ENCODE peak calls at places on chromosomes 13 and 19, in four cellular contexts. D is cardiac muscle cell, P is pancreas, H is gastrocnemius medialis. Q is an unnamed sample.

GRCh38 chr13:114064516-114065140 is 67.8 kb downstream of the RASA3 start:
- DNase-seq in P (peak; percentile 50), D (peak; percentile 60), H (peak; percentile 50), Q (no peak)

GRCh38 chr13:102293723-102294122 is 108.1 kb downstream of the FGF14 start:
- DNase-seq in D (no peak), P (no peak), H (no peak), Q (no peak)

GRCh38 chr19:13621413-13621812 is 115.1 kb upstream of the CACNA1A start:
- DNase-seq in D (peak; percentile 64), H (no peak), P (no peak), Q (peak; percentile 90)

GRCh38 chr19:18086590-18087138 is at the start of gene IL12RB1:
- DNase-seq in D (no peak), P (no peak), H (no peak), Q (no peak)

GRCh38 chr19:3655402-3656072 is 28.9 kb upstream of the CACTIN start:
- DNase-seq in P (peak; percentile 70), D (peak; percentile 87), H (no peak), Q (peak; percentile 100)

GRCh38 chr19:6769006-6769637 is 1.9 kb upstream of the SH2D3A start:
- DNase-seq in D (peak; percentile 44), P (no peak), H (no peak), Q (peak; percentile 86)

GRCh38 chr13:40969169-40969901 is 49.8 kb downstream of the ELF1 start:
- DNase-seq in D (no peak), P (no peak), H (no peak), Q (no peak)

GRCh38 chr19:1088419-1089066 is 6.6 kb downstream of the POLR2E start:
- DNase-seq in P (peak; percentile 77), D (no peak), H (peak; percentile 29), Q (no peak)

GRCh38 chr19:19486343-19487076 is 28.8 kb downstream of the TSSK6 start:
- DNase-seq in D (no peak), H (no peak), P (peak; percentile 52), Q (peak; percentile 5)
- H3K4me1 ChIP-seq in D (peaks cover 37% of the 10 kb centered on the region), H (peaks cover 35% of the 10 kb centered on the region), P (peaks cover 34% of the 10 kb centered on the region), Q (peaks cover 36% of the 10 kb centered on the region)

GRCh38 chr13:51957377-51958216 is 53.7 kb downstream of the ATP7B start:
- DNase-seq in P (no peak), D (no peak), H (no peak), Q (no peak)

GRCh38 chr13:51955281-51955771 is 55.9 kb downstream of the ATP7B start:
- DNase-seq in H (peak; percentile 56), D (no peak), P (no peak), Q (no peak)

GRCh38 chr13:51958217-51958547 is 53.1 kb downstream of the ATP7B start:
- DNase-seq in P (no peak), D (no peak), H (no peak), Q (no peak)

GRCh38 chr13:51955841-51956603 is 55.2 kb downstream of the ATP7B start:
- DNase-seq in P (no peak), H (no peak), D (no peak), Q (no peak)

GRCh38 chr13:51956717-51957116 is 54.5 kb downstream of the ATP7B start:
- DNase-seq in P (no peak), D (no peak), H (no peak), Q (no peak)
- H3K4me1 ChIP-seq in P (no peaks in the 10 kb centered on the region), D (no peaks in the 10 kb centered on the region), H (peaks cover 6% of the 10 kb centered on the region), Q (no peaks in the 10 kb centered on the region)

GRCh38 chr13:111142472-111142871 is 27.4 kb downstream of the ARHGEF7 start:
- DNase-seq in P (no peak), H (no peak), D (no peak), Q (no peak)

GRCh38 chr13:111139452-111139851 is 24.3 kb downstream of the ARHGEF7 start:
- DNase-seq in P (no peak), H (no peak), D (no peak), Q (no peak)

GRCh38 chr13:111143875-111144540 is 28.9 kb downstream of the ARHGEF7 start:
- DNase-seq in H (no peak), P (no peak), D (no peak), Q (peak; percentile 48)

GRCh38 chr13:111140562-111141105 is 25.5 kb downstream of the ARHGEF7 start:
- DNase-seq in H (no peak), D (no peak), P (no peak), Q (no peak)

GRCh38 chr13:111139874-111140561 is 24.9 kb downstream of the ARHGEF7 start:
- DNase-seq in H (no peak), D (no peak), P (no peak), Q (peak; percentile 51)
- H3K4me1 ChIP-seq in H (peaks cover 18% of the 10 kb centered on the region), D (no peaks in the 10 kb centered on the region), P (no peaks in the 10 kb centered on the region), Q (no peaks in the 10 kb centered on the region)

GRCh38 chr13:96544965-96545364 is 449.3 kb downstream of the OXGR1 start:
- DNase-seq in H (no peak), D (no peak), P (no peak), Q (no peak)

GRCh38 chr13:96542986-96543385 is 451.3 kb downstream of the OXGR1 start:
- DNase-seq in H (no peak), D (no peak), P (no peak), Q (no peak)

GRCh38 chr13:96539791-96540190 is 449.9 kb downstream of the HS6ST3 start:
- DNase-seq in H (peak; percentile 21), D (no peak), P (no peak), Q (no peak)

GRCh38 chr13:96540656-96541055 is 450.7 kb downstream of the HS6ST3 start:
- DNase-seq in D (no peak), P (no peak), H (no peak), Q (no peak)
- H3K4me1 ChIP-seq in D (peaks cover 8% of the 10 kb centered on the region), P (no peaks in the 10 kb centered on the region), H (no peaks in the 10 kb centered on the region), Q (no peaks in the 10 kb centered on the region)

GRCh38 chr13:46663644-46664043 is 110.7 kb downstream of the LRCH1 start:
- DNase-seq in H (no peak), D (no peak), P (no peak), Q (no peak)

GRCh38 chr13:46662690-46663089 is 109.7 kb downstream of the LRCH1 start:
- DNase-seq in D (no peak), P (no peak), H (no peak), Q (no peak)

GRCh38 chr13:46665243-46665629 is 112.3 kb downstream of the LRCH1 start:
- DNase-seq in D (no peak), P (no peak), H (no peak), Q (no peak)

GRCh38 chr13:46663216-46663615 is 110.2 kb downstream of the LRCH1 start:
- DNase-seq in D (no peak), P (no peak), H (no peak), Q (no peak)

DNA sequence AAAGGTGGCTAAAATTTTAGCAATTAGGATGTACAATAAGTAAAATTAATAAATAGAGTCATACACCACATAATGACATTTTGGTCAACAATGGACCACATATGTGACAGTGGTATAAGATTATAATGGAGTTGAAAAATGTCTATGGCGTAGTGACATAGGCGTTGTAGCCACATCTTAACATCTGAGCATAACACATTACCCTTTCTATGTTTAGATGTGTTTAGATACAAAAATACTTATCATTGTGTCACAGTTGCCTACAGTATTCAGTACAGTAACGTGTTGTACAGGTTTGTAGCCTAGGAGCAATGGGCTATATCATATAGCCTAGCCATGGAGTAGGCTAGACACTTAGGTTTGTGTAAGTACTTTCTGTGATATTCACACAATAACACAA is 111.2 kb downstream of the LRCH1 start:
- DNase-seq in D (no peak), P (no peak), H (no peak), Q (no peak)
- H3K4me1 ChIP-seq in D (peaks cover 55% of the 10 kb centered on the region), P (peaks cover 13% of the 10 kb centered on the region), H (peaks cover 25% of the 10 kb centered on the region), Q (peaks cover 25% of the 10 kb centered on the region)

Q was measured in osteoblast.